ENCODE peak calls at places on chromosomes 13 and 19, in five cellular contexts. Y is A673, R is HepG2, M is esophagus squamous epithelium, X is heart right ventricle. C is an unnamed sample.

GRCh38 chr13:51688937-51689336 is 104.7 kb downstream of the WDFY2 start:
- DNase-seq in M (no peak), R (no peak), Y (no peak), X (no peak), C (no peak)

GRCh38 chr19:40284501-40285352 is at the start of gene AKT2:
- DNase-seq in X (peak; percentile 71), R (no peak), Y (peak; percentile 91), M (no peak), C (no peak)

GRCh38 chr13:98157609-98158008 is 14.7 kb downstream of the FARP1 start:
- DNase-seq in R (no peak), M (no peak), Y (no peak), X (no peak), C (no peak)

GRCh38 chr19:979318-979741 is 4.8 kb upstream of the WDR18 start:
- DNase-seq in M (no peak), R (no peak), Y (no peak), X (no peak), C (no peak)

GRCh38 chr13:48983331-48983730 is 7.6 kb downstream of the FNDC3A start:
- DNase-seq in X (no peak), Y (no peak), R (no peak), M (no peak), C (no peak)

GRCh38 chr13:29500426-29500825 is 95.1 kb downstream of the SLC7A1 start:
- DNase-seq in M (no peak), R (no peak), Y (no peak), X (no peak), C (no peak)

GRCh38 chr13:112066624-112067004 is 335 bp upstream of the SOX1 start:
- DNase-seq in M (no peak), X (peak; percentile 55), Y (peak; percentile 96), R (no peak), C (no peak)

GRCh38 chr13:79869326-79869725 is 388.4 kb downstream of the NDFIP2 start:
- DNase-seq in M (no peak), Y (no peak), X (no peak), R (peak; percentile 54), C (no peak)

GRCh38 chr13:113305208-113305607 is 8.2 kb downstream of the LAMP1 start:
- DNase-seq in R (no peak), M (no peak), Y (no peak), X (no peak), C (peak; percentile 46)

GRCh38 chr13:37409756-37410155 is 188.8 kb downstream of the POSTN start:
- DNase-seq in R (no peak), Y (peak; percentile 17), M (no peak), X (no peak), C (no peak)

GRCh38 chr13:28047784-28048388 is 52.5 kb downstream of the FLT3 start:
- DNase-seq in R (no peak), X (no peak), Y (no peak), M (no peak), C (no peak)

DNA sequence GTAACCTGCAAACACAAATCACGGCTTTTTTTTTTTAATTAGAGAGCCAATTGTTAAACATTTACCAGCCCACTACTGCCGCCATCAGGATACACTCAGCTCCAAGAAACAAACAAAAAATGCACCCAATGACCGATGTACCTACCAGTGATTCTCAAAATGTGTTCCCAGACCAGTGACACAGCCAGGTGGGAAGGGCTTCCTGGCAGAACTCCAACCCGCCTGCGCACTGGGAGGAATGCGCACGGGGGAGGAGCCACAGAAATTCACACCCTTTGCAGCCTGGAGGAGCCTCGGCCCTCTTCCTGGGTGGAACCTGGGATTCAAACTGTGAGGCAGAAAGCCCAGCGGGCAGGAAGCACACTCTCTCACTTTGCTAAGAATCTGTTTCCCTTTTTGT is 255.9 kb downstream of the TBC1D4 start:
- DNase-seq in M (no peak), X (no peak), Y (no peak), R (no peak), C (no peak)
- H3K27ac ChIP-seq in M (no peak overlapping the region), X (no peak overlapping the region), Y (no peak overlapping the region), R (no peak overlapping the region), C (no peak overlapping the region)

GRCh38 chr19:47614559-47614958 is 5.6 kb downstream of the BICRA start:
- DNase-seq in Y (no peak), R (no peak), X (no peak), M (no peak), C (no peak)
- H3K4me1 ChIP-seq in Y (peaks cover 29% of the 10 kb centered on the region), R (peaks cover 38% of the 10 kb centered on the region), X (peaks cover 64% of the 10 kb centered on the region), M (peaks cover 78% of the 10 kb centered on the region), C (peaks cover 67% of the 10 kb centered on the region)

GRCh38 chr19:38735257-38735686 is 9.0 kb downstream of the CAPN12 start:
- DNase-seq in X (peak; percentile 23), Y (no peak), R (no peak), M (no peak), C (no peak)

GRCh38 chr19:38734176-38734425 is 10.2 kb downstream of the CAPN12 start:
- DNase-seq in R (no peak), X (no peak), M (no peak), Y (no peak), C (no peak)

GRCh38 chr19:38733493-38734175 is 10.6 kb downstream of the CAPN12 start:
- DNase-seq in R (no peak), M (no peak), X (peak; percentile 18), Y (no peak), C (no peak)

GRCh38 chr19:38736036-38736412 is 8.2 kb downstream of the CAPN12 start:
- DNase-seq in Y (no peak), R (no peak), X (peak; percentile 51), M (no peak), C (no peak)

DNA sequence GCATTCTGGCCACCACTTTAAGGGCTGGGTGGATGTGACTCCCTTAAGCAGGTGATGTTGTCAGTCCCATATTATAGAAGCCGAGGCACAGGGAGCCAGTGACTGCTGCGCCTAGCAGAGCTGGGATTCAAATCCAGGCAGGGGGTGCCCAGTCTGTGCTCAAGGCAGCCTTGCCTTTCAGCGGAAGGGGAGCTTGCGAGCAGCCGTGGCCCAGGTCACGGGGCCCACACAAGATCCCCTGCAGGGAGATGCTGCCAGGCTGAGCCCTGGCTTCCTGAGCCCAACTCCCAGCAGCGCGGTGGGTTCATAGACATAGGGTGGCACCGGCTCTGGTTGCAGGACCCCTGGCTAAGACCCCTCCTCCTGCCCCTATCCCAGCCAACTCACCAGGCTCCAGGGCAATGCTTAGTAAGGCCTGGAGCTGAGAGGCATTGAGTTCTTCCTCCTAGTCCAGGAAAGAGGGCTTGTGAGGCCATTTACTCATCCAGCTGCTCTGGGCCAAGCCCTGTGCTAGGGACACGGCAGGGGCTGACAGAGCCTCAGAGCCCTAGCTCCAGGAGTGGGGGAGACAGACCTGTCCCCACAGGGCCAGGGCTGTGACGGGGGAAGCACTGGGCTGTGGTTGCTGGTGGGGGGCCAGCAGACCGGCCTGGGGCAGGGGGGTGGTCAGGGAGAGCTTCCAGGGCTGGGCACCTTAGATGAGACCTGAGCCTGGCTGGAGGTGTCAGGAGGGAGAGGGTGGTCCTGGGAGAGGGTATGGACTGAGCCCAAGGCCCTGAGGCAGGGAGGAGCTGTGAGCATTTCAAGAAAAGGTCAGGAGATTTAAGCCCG is 9.6 kb downstream of the CAPN12 start:
- DNase-seq in M (no peak), X (no peak), Y (no peak), R (no peak), C (no peak)
- H3K27ac ChIP-seq in M (peak overlapping the region; percentile 92), X (no peak overlapping the region), Y (no peak overlapping the region), R (peak overlapping the region; percentile 33), C (peak overlapping the region; percentile 68)

GRCh38 chr13:110400786-110401533 is 93.9 kb downstream of the COL4A2 start:
- DNase-seq in R (no peak), Y (no peak), X (no peak), M (no peak), C (no peak)

GRCh38 chr13:110404321-110404720 is 97.2 kb downstream of the COL4A2 start:
- DNase-seq in R (no peak), M (no peak), X (no peak), Y (no peak), C (no peak)

GRCh38 chr13:110403721-110404120 is 96.6 kb downstream of the COL4A2 start:
- DNase-seq in X (no peak), M (no peak), R (no peak), Y (no peak), C (no peak)

GRCh38 chr13:110402301-110403069 is 95.4 kb downstream of the COL4A2 start:
- DNase-seq in R (no peak), X (no peak), M (no peak), Y (no peak), C (no peak)

DNA sequence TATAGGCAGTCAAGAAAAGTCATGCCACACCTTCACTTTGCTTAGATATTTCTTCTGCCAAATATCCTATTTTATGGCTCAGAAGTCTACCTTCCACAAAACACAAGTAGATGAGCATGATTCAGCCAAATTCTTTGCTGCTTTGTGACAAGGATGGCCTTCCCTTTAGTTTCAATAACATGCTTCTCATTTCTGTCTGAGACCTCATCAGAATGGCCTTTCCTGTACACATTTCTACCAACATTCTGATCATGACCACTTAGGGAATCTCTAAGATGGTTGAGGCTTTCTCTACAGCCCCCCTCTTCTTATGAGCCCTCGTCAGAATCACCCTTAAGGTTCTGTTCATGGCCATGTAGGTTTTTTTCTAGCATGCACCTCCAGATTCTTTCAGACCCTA is 96.2 kb downstream of the COL4A2 start:
- DNase-seq in Y (no peak), X (no peak), M (no peak), R (no peak), C (no peak)
- H3K4me1 ChIP-seq in Y (peaks cover 24% of the 10 kb centered on the region), X (peaks cover 71% of the 10 kb centered on the region), M (peaks cover 68% of the 10 kb centered on the region), R (no peaks in the 10 kb centered on the region), C (peaks cover 31% of the 10 kb centered on the region)

GRCh38 chr19:17088552-17088951 is 13.0 kb downstream of the MYO9B start:
- DNase-seq in Y (no peak), R (no peak), M (no peak), X (no peak), C (no peak)
- H3K27ac ChIP-seq in Y (no peak overlapping the region), R (no peak overlapping the region), M (peak overlapping the region; percentile 79), X (no peak overlapping the region), C (no peak overlapping the region)

DNA sequence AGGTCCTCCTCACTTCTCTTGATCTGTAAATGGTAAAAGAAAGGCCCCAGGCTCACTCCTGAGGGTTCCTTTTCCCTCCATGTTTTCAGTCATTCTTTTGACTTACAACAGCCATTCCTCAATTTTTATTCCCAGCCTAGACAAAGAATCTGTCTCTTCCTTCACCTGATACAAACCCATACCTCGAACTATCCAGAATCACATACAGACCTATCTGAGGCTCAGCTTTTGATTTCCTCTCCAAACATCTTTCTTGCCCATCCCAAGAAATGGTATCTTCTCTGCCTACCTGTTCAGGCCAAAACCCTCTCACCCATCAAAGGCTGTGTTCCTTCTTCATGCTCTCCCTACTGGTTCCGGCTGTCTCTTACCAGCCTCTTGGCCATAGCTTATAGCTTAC is 2.2 kb downstream of the CHMP2A start:
- DNase-seq in X (no peak), R (no peak), M (no peak), Y (no peak), C (no peak)
- H3K4me1 ChIP-seq in X (peaks cover 45% of the 10 kb centered on the region), R (peaks cover 32% of the 10 kb centered on the region), M (peaks cover 57% of the 10 kb centered on the region), Y (peaks cover 12% of the 10 kb centered on the region), C (peaks cover 40% of the 10 kb centered on the region)

C was measured in gastrocnemius medialis.